ENCODE peak calls at places on chromosomes 7 and 10, in seven cellular contexts. One of them, this sample, is unnamed.

GRCh38 chr7:18685961-18686360 is 190.4 kb downstream of the HDAC9 start:
- DNase-seq in ascending aorta: no peak
- DNase-seq in Jurkat, Clone E6-1: no peak
- DNase-seq in cerebellar cortex: no peak
- DNase-seq in stimulated activated CD4-positive, alpha-beta T cell treated with anti-CD3 and anti-CD28 coated beads, Interleukin-1b, Interleukin-23, amount 100 ng/mL, for 24 hours: no peak
- DNase-seq in posterior vena cava: no peak
- DNase-seq in AG08395: peak; percentile 38
- DNase-seq in this sample: no peak

GRCh38 chr10:13165177-13165576 is 3.8 kb downstream of the MCM10 start:
- DNase-seq in ascending aorta: no peak
- DNase-seq in Jurkat, Clone E6-1: no peak
- DNase-seq in cerebellar cortex: no peak
- DNase-seq in stimulated activated CD4-positive, alpha-beta T cell treated with anti-CD3 and anti-CD28 coated beads, Interleukin-1b, Interleukin-23, amount 100 ng/mL, for 24 hours: no peak
- DNase-seq in posterior vena cava: no peak
- DNase-seq in AG08395: no peak
- DNase-seq in this sample: no peak

GRCh38 chr10:72310241-72310633 is 36.5 kb downstream of the DDIT4 start:
- DNase-seq in ascending aorta: no peak
- DNase-seq in Jurkat, Clone E6-1: no peak
- DNase-seq in cerebellar cortex: peak; percentile 39
- DNase-seq in stimulated activated CD4-positive, alpha-beta T cell treated with anti-CD3 and anti-CD28 coated beads, Interleukin-1b, Interleukin-23, amount 100 ng/mL, for 24 hours: no peak
- DNase-seq in posterior vena cava: no peak
- DNase-seq in AG08395: no peak
- DNase-seq in this sample: no peak

GRCh38 chr7:139771001-139771956 is 6.5 kb downstream of the HIPK2 start:
- DNase-seq in ascending aorta: no peak
- DNase-seq in Jurkat, Clone E6-1: no peak
- DNase-seq in cerebellar cortex: no peak
- DNase-seq in stimulated activated CD4-positive, alpha-beta T cell treated with anti-CD3 and anti-CD28 coated beads, Interleukin-1b, Interleukin-23, amount 100 ng/mL, for 24 hours: no peak
- DNase-seq in posterior vena cava: no peak
- DNase-seq in AG08395: no peak
- DNase-seq in this sample: peak; percentile 93

GRCh38 chr7:82625377-82625776 is 181.8 kb upstream of the CACNA2D1 start:
- DNase-seq in ascending aorta: no peak
- DNase-seq in Jurkat, Clone E6-1: no peak
- DNase-seq in cerebellar cortex: no peak
- DNase-seq in stimulated activated CD4-positive, alpha-beta T cell treated with anti-CD3 and anti-CD28 coated beads, Interleukin-1b, Interleukin-23, amount 100 ng/mL, for 24 hours: no peak
- DNase-seq in posterior vena cava: no peak
- DNase-seq in AG08395: no peak
- DNase-seq in this sample: no peak

GRCh38 chr10:50641636-50642035 is 17.9 kb upstream of the SGMS1 start:
- DNase-seq in ascending aorta: no peak
- DNase-seq in Jurkat, Clone E6-1: no peak
- DNase-seq in cerebellar cortex: no peak
- DNase-seq in stimulated activated CD4-positive, alpha-beta T cell treated with anti-CD3 and anti-CD28 coated beads, Interleukin-1b, Interleukin-23, amount 100 ng/mL, for 24 hours: no peak
- DNase-seq in posterior vena cava: no peak
- DNase-seq in AG08395: no peak
- DNase-seq in this sample: no peak

GRCh38 chr10:3639546-3639945 is 145.5 kb downstream of the KLF6 start:
- DNase-seq in ascending aorta: no peak
- DNase-seq in Jurkat, Clone E6-1: no peak
- DNase-seq in cerebellar cortex: no peak
- DNase-seq in stimulated activated CD4-positive, alpha-beta T cell treated with anti-CD3 and anti-CD28 coated beads, Interleukin-1b, Interleukin-23, amount 100 ng/mL, for 24 hours: no peak
- DNase-seq in posterior vena cava: no peak
- DNase-seq in AG08395: no peak
- DNase-seq in this sample: no peak

GRCh38 chr10:17782921-17783665 is 26.1 kb upstream of the MRC1 start:
- DNase-seq in ascending aorta: no peak
- DNase-seq in Jurkat, Clone E6-1: no peak
- DNase-seq in cerebellar cortex: peak; percentile 94
- DNase-seq in stimulated activated CD4-positive, alpha-beta T cell treated with anti-CD3 and anti-CD28 coated beads, Interleukin-1b, Interleukin-23, amount 100 ng/mL, for 24 hours: no peak
- DNase-seq in posterior vena cava: no peak
- DNase-seq in AG08395: peak; percentile 71
- DNase-seq in this sample: no peak

GRCh38 chr10:14009315-14010082 is 321.2 kb downstream of the FRMD4A start:
- DNase-seq in ascending aorta: no peak
- DNase-seq in Jurkat, Clone E6-1: peak; percentile 76
- DNase-seq in cerebellar cortex: no peak
- DNase-seq in stimulated activated CD4-positive, alpha-beta T cell treated with anti-CD3 and anti-CD28 coated beads, Interleukin-1b, Interleukin-23, amount 100 ng/mL, for 24 hours: peak; percentile 62
- DNase-seq in posterior vena cava: no peak
- DNase-seq in AG08395: peak; percentile 45
- DNase-seq in this sample: no peak

GRCh38 chr7:115679976-115680375 is 350.6 kb downstream of the TFEC start:
- DNase-seq in ascending aorta: no peak
- DNase-seq in Jurkat, Clone E6-1: peak; percentile 4
- DNase-seq in cerebellar cortex: peak; percentile 17
- DNase-seq in stimulated activated CD4-positive, alpha-beta T cell treated with anti-CD3 and anti-CD28 coated beads, Interleukin-1b, Interleukin-23, amount 100 ng/mL, for 24 hours: no peak
- DNase-seq in posterior vena cava: no peak
- DNase-seq in AG08395: peak; percentile 14
- DNase-seq in this sample: peak; percentile 57

GRCh38 chr7:25383402-25383801 is 155.1 kb upstream of the NPVF start:
- DNase-seq in ascending aorta: no peak
- DNase-seq in Jurkat, Clone E6-1: no peak
- DNase-seq in cerebellar cortex: no peak
- DNase-seq in stimulated activated CD4-positive, alpha-beta T cell treated with anti-CD3 and anti-CD28 coated beads, Interleukin-1b, Interleukin-23, amount 100 ng/mL, for 24 hours: no peak
- DNase-seq in posterior vena cava: no peak
- DNase-seq in AG08395: no peak
- DNase-seq in this sample: no peak

GRCh38 chr7:128703605-128704004 is 31.5 kb downstream of the GARIN1A start:
- DNase-seq in ascending aorta: no peak
- DNase-seq in Jurkat, Clone E6-1: peak; percentile 37
- DNase-seq in cerebellar cortex: no peak
- DNase-seq in stimulated activated CD4-positive, alpha-beta T cell treated with anti-CD3 and anti-CD28 coated beads, Interleukin-1b, Interleukin-23, amount 100 ng/mL, for 24 hours: no peak
- DNase-seq in posterior vena cava: no peak
- DNase-seq in AG08395: peak; percentile 44
- DNase-seq in this sample: no peak

GRCh38 chr7:95609277-95609971 is 13.1 kb upstream of the PDK4 start:
- DNase-seq in ascending aorta: no peak
- DNase-seq in Jurkat, Clone E6-1: no peak
- DNase-seq in cerebellar cortex: no peak
- DNase-seq in stimulated activated CD4-positive, alpha-beta T cell treated with anti-CD3 and anti-CD28 coated beads, Interleukin-1b, Interleukin-23, amount 100 ng/mL, for 24 hours: no peak
- DNase-seq in posterior vena cava: no peak
- DNase-seq in AG08395: peak; percentile 47
- DNase-seq in this sample: no peak

GRCh38 chr7:141731476-141732149 is 6.5 kb upstream of the SSBP1 start:
- DNase-seq in ascending aorta: no peak
- DNase-seq in Jurkat, Clone E6-1: no peak
- DNase-seq in cerebellar cortex: peak; percentile 70
- DNase-seq in stimulated activated CD4-positive, alpha-beta T cell treated with anti-CD3 and anti-CD28 coated beads, Interleukin-1b, Interleukin-23, amount 100 ng/mL, for 24 hours: no peak
- DNase-seq in posterior vena cava: no peak
- DNase-seq in AG08395: no peak
- DNase-seq in this sample: no peak

GRCh38 chr7:87146740-87147386 is 5.4 kb upstream of the DMTF1 start:
- DNase-seq in ascending aorta: no peak
- DNase-seq in Jurkat, Clone E6-1: no peak
- DNase-seq in cerebellar cortex: no peak
- DNase-seq in stimulated activated CD4-positive, alpha-beta T cell treated with anti-CD3 and anti-CD28 coated beads, Interleukin-1b, Interleukin-23, amount 100 ng/mL, for 24 hours: no peak
- DNase-seq in posterior vena cava: peak; percentile 68
- DNase-seq in AG08395: no peak
- DNase-seq in this sample: no peak

GRCh38 chr10:71770789-71771188 is 2.5 kb downstream of the VSIR start:
- DNase-seq in ascending aorta: no peak
- DNase-seq in Jurkat, Clone E6-1: no peak
- DNase-seq in cerebellar cortex: no peak
- DNase-seq in stimulated activated CD4-positive, alpha-beta T cell treated with anti-CD3 and anti-CD28 coated beads, Interleukin-1b, Interleukin-23, amount 100 ng/mL, for 24 hours: no peak
- DNase-seq in posterior vena cava: no peak
- DNase-seq in AG08395: no peak
- DNase-seq in this sample: peak; percentile 61

GRCh38 chr10:77524300-77524711 is 113.3 kb downstream of the KCNMA1 start:
- DNase-seq in ascending aorta: no peak
- DNase-seq in Jurkat, Clone E6-1: no peak
- DNase-seq in cerebellar cortex: no peak
- DNase-seq in stimulated activated CD4-positive, alpha-beta T cell treated with anti-CD3 and anti-CD28 coated beads, Interleukin-1b, Interleukin-23, amount 100 ng/mL, for 24 hours: no peak
- DNase-seq in posterior vena cava: no peak
- DNase-seq in AG08395: peak; percentile 88
- DNase-seq in this sample: no peak

GRCh38 chr7:32039000-32039756 is 31.0 kb downstream of the PDE1C start:
- DNase-seq in ascending aorta: no peak
- DNase-seq in Jurkat, Clone E6-1: no peak
- DNase-seq in cerebellar cortex: no peak
- DNase-seq in stimulated activated CD4-positive, alpha-beta T cell treated with anti-CD3 and anti-CD28 coated beads, Interleukin-1b, Interleukin-23, amount 100 ng/mL, for 24 hours: no peak
- DNase-seq in posterior vena cava: no peak
- DNase-seq in AG08395: no peak
- DNase-seq in this sample: peak; percentile 14

GRCh38 chr10:62396864-62397263 is 22.7 kb downstream of the ZNF365 start:
- DNase-seq in ascending aorta: no peak
- DNase-seq in Jurkat, Clone E6-1: no peak
- DNase-seq in cerebellar cortex: peak; percentile 28
- DNase-seq in stimulated activated CD4-positive, alpha-beta T cell treated with anti-CD3 and anti-CD28 coated beads, Interleukin-1b, Interleukin-23, amount 100 ng/mL, for 24 hours: no peak
- DNase-seq in posterior vena cava: no peak
- DNase-seq in AG08395: no peak
- DNase-seq in this sample: no peak

GRCh38 chr7:42886129-42886528 is 25.7 kb downstream of the C7orf25 start:
- DNase-seq in ascending aorta: no peak
- DNase-seq in Jurkat, Clone E6-1: no peak
- DNase-seq in cerebellar cortex: no peak
- DNase-seq in stimulated activated CD4-positive, alpha-beta T cell treated with anti-CD3 and anti-CD28 coated beads, Interleukin-1b, Interleukin-23, amount 100 ng/mL, for 24 hours: no peak
- DNase-seq in posterior vena cava: no peak
- DNase-seq in AG08395: peak; percentile 17
- DNase-seq in this sample: peak; percentile 48

GRCh38 chr10:5876181-5876768 is 13.4 kb downstream of the ANKRD16 start:
- DNase-seq in ascending aorta: no peak
- DNase-seq in Jurkat, Clone E6-1: no peak
- DNase-seq in cerebellar cortex: no peak
- DNase-seq in stimulated activated CD4-positive, alpha-beta T cell treated with anti-CD3 and anti-CD28 coated beads, Interleukin-1b, Interleukin-23, amount 100 ng/mL, for 24 hours: no peak
- DNase-seq in posterior vena cava: no peak
- DNase-seq in AG08395: peak; percentile 83
- DNase-seq in this sample: no peak

GRCh38 chr10:80277016-80277415 is 12.4 kb downstream of the MAT1A start:
- DNase-seq in ascending aorta: no peak
- DNase-seq in Jurkat, Clone E6-1: no peak
- DNase-seq in cerebellar cortex: peak; percentile 89
- DNase-seq in stimulated activated CD4-positive, alpha-beta T cell treated with anti-CD3 and anti-CD28 coated beads, Interleukin-1b, Interleukin-23, amount 100 ng/mL, for 24 hours: no peak
- DNase-seq in posterior vena cava: no peak
- DNase-seq in AG08395: no peak
- DNase-seq in this sample: no peak